ENCODE peak calls at places on chromosome 19, in nine cellular contexts. N is CD4-positive, CD25-positive, alpha-beta regulatory T cell; U is NCI-H2171; B is SK-MEL-5; C is GOT3; L is activated CD4-positive, CD25-positive, alpha-beta regulatory T cell treated with anti-CD3 and anti-CD28 coated beads, Interleukin-2, amount 50 U/mL, for 16 hours; F is activated CD8-positive, alpha-beta T cell treated with anti-CD3 and anti-CD28 coated beads for 36 hours; D is GM03348; G is stimulated activated CD4-positive, alpha-beta T cell treated with anti-CD3 and anti-CD28 coated beads, Interleukin-2, amount 100 ng/mL, for 48 hours. Y is an unnamed sample.

GRCh38 chr19:34731964-34732363 is 2.1 kb upstream of the ZNF181 start:
- DNase-seq in D (no peak), G (no peak), L (no peak), C (no peak), U (no peak), B (no peak), F (no peak), N (no peak), Y (no peak)

GRCh38 chr19:46766569-46767317 is 20.5 kb upstream of the STRN4 start:
- DNase-seq in C (no peak), B (peak), G (peak), D (no peak), N (peak), F (peak), L (peak), U (no peak), Y (peak)

GRCh38 chr19:41993612-41994483 is at the start of gene ATP1A3:
- DNase-seq in D (peak), F (peak), N (peak), B (peak), U (peak), C (no peak), G (peak), L (no peak), Y (peak)

GRCh38 chr19:19021115-19021514 is 12.2 kb downstream of the SUGP2 start:
- DNase-seq in C (no peak), N (no peak), D (peak), G (no peak), B (peak), U (no peak), F (no peak), L (no peak), Y (no peak)

GRCh38 chr19:46608581-46609345 is 7.6 kb downstream of the CALM3 start:
- DNase-seq in G (no peak), N (no peak), L (no peak), F (no peak), B (no peak), D (no peak), U (no peak), C (no peak), Y (no peak)

GRCh38 chr19:42200116-42200740 is 17.2 kb downstream of the DEDD2 start:
- DNase-seq in G (no peak), L (no peak), U (no peak), B (no peak), D (no peak), F (no peak), N (no peak), C (no peak), Y (no peak)

GRCh38 chr19:39247701-39248664 is 673 bp downstream of the IFNL4 start:
- DNase-seq in F (no peak), D (peak), C (no peak), B (no peak), N (no peak), G (no peak), L (no peak), U (no peak), Y (peak)

GRCh38 chr19:15048885-15049541 is at the start of gene CASP14:
- DNase-seq in U (no peak), L (no peak), N (no peak), F (no peak), C (no peak), G (no peak), D (no peak), B (no peak), Y (no peak)

GRCh38 chr19:17091758-17092333 is 16.3 kb downstream of the MYO9B start:
- DNase-seq in D (no peak), G (no peak), C (no peak), F (peak), U (no peak), B (no peak), L (no peak), N (peak), Y (no peak)

GRCh38 chr19:10797541-10798256 is 38.3 kb downstream of the TMED1 start:
- DNase-seq in B (no peak), L (peak), G (peak), D (no peak), C (no peak), N (peak), U (no peak), F (peak), Y (peak)

GRCh38 chr19:16266586-16266942 is 58.1 kb upstream of the KLF2 start:
- DNase-seq in C (no peak), L (peak), B (no peak), F (peak), G (peak), U (no peak), N (peak), D (no peak), Y (peak)

GRCh38 chr19:11091343-11092153 is 2.3 kb downstream of the LDLR start:
- DNase-seq in F (peak), D (peak), L (peak), G (no peak), N (peak), B (peak), C (peak), U (no peak), Y (peak)

GRCh38 chr19:23957660-23958281 is 43.1 kb downstream of the ZNF726 start:
- DNase-seq in L (no peak), D (peak), N (no peak), C (no peak), B (no peak), F (no peak), U (no peak), G (no peak), Y (no peak)

GRCh38 chr19:2974342-2974932 is 2.9 kb upstream of the TLE6 start:
- DNase-seq in C (no peak), L (no peak), U (no peak), G (no peak), F (peak), B (peak), D (no peak), N (no peak), Y (peak)

GRCh38 chr19:42363614-42364346 is 26.3 kb downstream of the CNFN start:
- DNase-seq in U (no peak), L (no peak), G (no peak), C (no peak), B (no peak), N (no peak), D (no peak), F (no peak), Y (no peak)

GRCh38 chr19:18439025-18439909 is 1.3 kb upstream of the ISYNA1 start:
- DNase-seq in L (no peak), U (no peak), D (no peak), C (no peak), B (no peak), G (no peak), F (no peak), N (no peak), Y (no peak)

Y was measured in activated CD4-positive, alpha-beta memory T cell treated with anti-CD3 and anti-CD28 coated beads for 36 hours.